ENCODE peak calls at places on chromosomes 16 and 17, in six cellular contexts. G is esophagus muscularis mucosa, Q is neural crest cell, L is heart right ventricle, E is esophagus squamous epithelium, N is fibroblast of mammary gland. T is an unnamed sample.
A peak's percentile ranks its signal among the peaks of the same experiment; 100 is the strongest.

GRCh38 chr17:55265434-55266021 is 768 bp downstream of the HLF start:
- DNase-seq in N (no peak), G (no peak), Q (no peak), E (no peak), L (no peak), T (no peak)

GRCh38 chr17:1592751-1593629 is 30.4 kb upstream of the PITPNA start:
- DNase-seq in Q (no peak), E (no peak), L (no peak), N (no peak), G (no peak), T (no peak)

GRCh38 chr17:50944054-50944901 is 78.1 kb upstream of the TOB1 start:
- DNase-seq in L (peak; percentile 89), N (peak; percentile 44), Q (peak; percentile 72), E (no peak), G (no peak), T (peak; percentile 71)

GRCh38 chr17:60154616-60155426 is 5.0 kb downstream of the CA4 start:
- DNase-seq in G (no peak), N (peak; percentile 95), Q (no peak), L (peak; percentile 62), E (no peak), T (peak; percentile 88)

GRCh38 chr17:44269795-44270320 is 1.9 kb upstream of the SLC4A1 start:
- DNase-seq in E (no peak), Q (no peak), N (no peak), L (no peak), G (no peak), T (no peak)

GRCh38 chr17:4928881-4929280 is 3.2 kb upstream of the GP1BA start:
- DNase-seq in G (no peak), L (no peak), E (no peak), Q (no peak), N (no peak), T (no peak)

GRCh38 chr16:19898924-19899604 is 14.4 kb upstream of the GPRC5B start:
- DNase-seq in L (peak; percentile 44), G (no peak), E (no peak), Q (peak; percentile 75), N (peak; percentile 63), T (peak; percentile 35)

GRCh38 chr16:64089697-64090096 is 1032.2 kb downstream of the CDH11 start:
- DNase-seq in E (no peak), Q (no peak), N (peak; percentile 36), L (peak; percentile 8), G (no peak), T (peak; percentile 26)

GRCh38 chr16:709651-710499 is 4.3 kb upstream of the FBXL16 start:
- DNase-seq in G (no peak), E (no peak), L (peak; percentile 65), Q (peak; percentile 88), N (peak; percentile 84), T (peak; percentile 78)

GRCh38 chr16:89002851-89003830 is 26.1 kb upstream of the CBFA2T3 start:
- DNase-seq in G (no peak), Q (no peak), L (no peak), E (no peak), N (no peak), T (no peak)

GRCh38 chr16:77591347-77591746 is 131.0 kb upstream of the NUDT7 start:
- DNase-seq in G (no peak), L (no peak), E (no peak), Q (no peak), N (no peak), T (no peak)

GRCh38 chr17:7932949-7933348 is 943 bp downstream of the CNTROB start:
- DNase-seq in G (no peak), N (peak; percentile 77), Q (peak; percentile 30), E (no peak), L (no peak), T (peak; percentile 86)

GRCh38 chr17:6574689-6575595 is 18.6 kb upstream of the PITPNM3 start:
- DNase-seq in L (peak; percentile 49), G (no peak), E (no peak), N (peak; percentile 87), Q (no peak), T (peak; percentile 89)

GRCh38 chr17:68698761-68699160 is 97.6 kb upstream of the FAM20A start:
- DNase-seq in G (no peak), Q (no peak), L (peak; percentile 46), E (no peak), N (no peak), T (no peak)

GRCh38 chr17:50272246-50272645 is 2.0 kb upstream of the TMEM92 start:
- DNase-seq in Q (no peak), G (no peak), N (no peak), E (no peak), L (no peak), T (no peak)

GRCh38 chr16:11417487-11417886 is 72.2 kb downstream of the RMI2 start:
- DNase-seq in G (no peak), Q (no peak), N (no peak), L (peak; percentile 40), E (no peak), T (no peak)

GRCh38 chr16:86566601-86566965 is at the start of gene FOXC2:
- DNase-seq in L (peak; percentile 90), E (no peak), G (no peak), N (peak; percentile 94), Q (peak; percentile 80), T (peak; percentile 99)

GRCh38 chr17:20226814-20227482 is 217.8 kb downstream of the SPECC1 start:
- DNase-seq in N (peak; percentile 76), L (peak; percentile 76), E (no peak), G (no peak), Q (peak; percentile 77), T (peak; percentile 50)

GRCh38 chr16:70653809-70654771 is 7.7 kb downstream of the IL34 start:
- DNase-seq in N (peak; percentile 84), G (peak; percentile 99), E (no peak), L (peak; percentile 82), Q (peak; percentile 93), T (peak; percentile 91)

GRCh38 chr16:4350787-4351659 is at the start of gene PAM16:
- DNase-seq in G (peak; percentile 99), Q (peak; percentile 100), E (peak; percentile 74), N (peak; percentile 93), L (peak; percentile 97), T (peak; percentile 99)
- TF ChIP-seq CTCF in G (no peak), Q (peak; percentile 39), E (no peak), N (no peak), L (no peak), T (no peak)

GRCh38 chr17:79003661-79004411 is 5.7 kb downstream of the CANT1 start:
- DNase-seq in L (no peak), E (no peak), N (no peak), G (no peak), Q (no peak), T (no peak)

GRCh38 chr17:79006794-79007503 is 2.6 kb downstream of the CANT1 start:
- DNase-seq in L (no peak), E (no peak), Q (no peak), N (no peak), G (no peak), T (no peak)

GRCh38 chr17:79006001-79006400 is 3.6 kb downstream of the CANT1 start:
- DNase-seq in N (no peak), G (no peak), Q (no peak), L (no peak), E (no peak), T (no peak)

GRCh38 chr17:79002796-79003593 is 6.6 kb downstream of the CANT1 start:
- DNase-seq in L (no peak), G (no peak), E (no peak), N (no peak), Q (no peak), T (no peak)

DNA sequence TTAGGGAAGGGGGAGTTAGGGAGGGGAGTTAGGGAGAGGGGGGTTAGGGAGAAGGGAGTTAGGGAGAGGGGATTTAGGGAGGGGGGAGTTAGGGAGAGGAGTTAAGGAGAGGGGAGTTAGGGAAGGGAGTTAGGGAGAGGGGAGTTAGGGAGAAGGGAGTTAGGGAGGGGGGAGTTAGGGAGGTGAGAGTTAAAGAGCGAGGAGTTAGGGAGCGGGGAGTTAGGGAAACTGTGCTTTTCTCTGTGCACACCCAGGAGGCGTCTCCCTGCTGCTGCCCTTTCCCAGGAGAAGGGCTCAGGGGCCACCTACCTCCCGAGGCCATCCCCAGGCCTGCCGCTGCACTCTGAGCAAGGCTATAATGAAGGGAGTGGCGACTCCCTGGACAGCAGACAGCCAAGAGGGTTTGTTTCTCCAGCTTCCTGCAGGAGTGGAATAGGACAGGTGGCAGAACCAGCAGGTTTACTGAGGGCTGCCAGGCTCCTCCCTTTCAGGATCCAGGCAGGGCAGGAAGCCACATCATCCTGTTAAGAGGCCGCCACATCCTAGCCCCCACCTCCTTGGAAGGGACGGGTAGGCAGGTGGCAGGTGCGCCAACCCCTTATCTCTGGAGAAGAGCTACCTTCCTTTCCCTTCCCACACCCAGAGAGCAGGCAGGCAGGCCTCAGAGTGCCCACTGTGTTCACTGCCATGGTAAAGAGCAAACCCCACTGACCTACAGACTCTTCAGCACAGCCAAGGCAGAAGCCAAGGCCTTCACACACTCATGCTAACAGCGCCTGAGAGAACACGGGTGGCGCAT is 4.3 kb downstream of the CANT1 start:
- DNase-seq in L (no peak), G (no peak), N (no peak), Q (no peak), E (no peak), T (no peak)
- TF ChIP-seq CTCF in L (no peak), G (no peak), N (no peak), Q (no peak), E (no peak), T (no peak)

GRCh38 chr17:81057079-81057730 is 22.3 kb downstream of the BAIAP2 start:
- DNase-seq in N (peak; percentile 77), L (no peak), Q (no peak), E (no peak), G (peak; percentile 92), T (peak; percentile 80)
- TF ChIP-seq CTCF in N (no peak), L (no peak), Q (no peak), E (no peak), G (no peak), T (no peak)

GRCh38 chr16:55641430-55642056 is 14.2 kb upstream of the SLC6A2 start:
- DNase-seq in E (no peak), G (no peak), L (no peak), N (no peak), Q (no peak), T (no peak)

GRCh38 chr16:55645986-55646385 is 9.8 kb upstream of the SLC6A2 start:
- DNase-seq in G (no peak), L (no peak), Q (no peak), E (no peak), N (no peak), T (no peak)

GRCh38 chr16:55640714-55641327 is 15.0 kb upstream of the SLC6A2 start:
- DNase-seq in E (no peak), Q (no peak), N (no peak), G (no peak), L (no peak), T (no peak)

GRCh38 chr16:55642611-55643010 is 13.2 kb upstream of the SLC6A2 start:
- DNase-seq in G (no peak), L (no peak), Q (no peak), E (no peak), N (no peak), T (no peak)

DNA sequence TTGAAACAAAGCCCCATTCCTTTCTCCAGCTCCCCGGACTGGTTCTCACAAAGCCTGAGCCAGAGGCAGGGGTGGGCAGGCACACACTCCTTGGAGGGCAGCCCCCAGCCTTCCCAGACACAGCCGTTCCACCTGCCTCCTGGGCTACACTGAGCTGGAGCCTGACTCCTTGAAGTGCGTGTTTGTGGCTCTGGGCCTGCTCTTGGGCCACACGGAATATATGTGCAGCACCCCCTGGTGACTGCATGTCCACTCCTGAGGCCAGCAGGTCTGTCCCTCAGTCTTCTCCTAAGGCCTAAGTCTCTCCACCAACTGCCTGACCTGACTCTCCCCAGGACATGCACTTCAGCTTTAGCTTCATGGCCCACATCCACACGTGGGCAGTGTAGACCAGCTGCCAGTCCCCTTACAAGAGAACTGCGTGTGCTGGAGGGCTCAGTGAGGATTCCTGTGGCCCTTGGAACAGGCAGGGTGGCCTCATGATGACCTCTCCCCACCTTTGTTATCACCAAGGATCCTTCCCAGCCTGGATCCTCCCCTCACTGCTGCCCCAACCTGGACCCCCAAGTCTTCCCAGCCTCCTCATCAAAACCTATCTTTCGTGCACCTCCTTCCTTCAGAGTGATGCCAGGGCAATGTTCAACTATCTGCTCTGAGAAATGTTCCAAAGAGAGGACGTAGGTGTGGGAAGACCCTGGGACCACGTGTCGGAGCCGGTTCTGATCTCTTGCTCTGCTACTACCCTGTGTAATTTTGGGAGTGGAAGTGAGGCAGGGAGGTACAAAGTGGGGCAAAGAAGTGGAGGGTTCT is 12.4 kb upstream of the SLC6A2 start:
- DNase-seq in G (no peak), N (peak; percentile 10), Q (no peak), E (no peak), L (no peak), T (no peak)
- TF ChIP-seq CTCF in G (no peak), N (no peak), Q (no peak), E (no peak), L (peak; percentile 17), T (peak; percentile 20)

T was measured in foreskin fibroblast.